ENCODE peak calls at places on chromosomes 13 and 19, in four cellular contexts. I, Q, R and J are unnamed samples.

GRCh38 chr19:16262618-16263017 is 62.0 kb upstream of the KLF2 start:
- DNase-seq in I (peak; percentile 71), Q (no peak), R (no peak), J (no peak)

GRCh38 chr13:91132786-91133185 is 214.7 kb upstream of the MIR17HG start:
- DNase-seq in I (no peak), Q (no peak), R (no peak), J (no peak)

GRCh38 chr13:38902551-38902950 is 88.1 kb downstream of the STOML3 start:
- DNase-seq in I (no peak), Q (no peak), R (no peak), J (no peak)

GRCh38 chr19:28497137-28497536 is 715.8 kb downstream of the UQCRFS1 start:
- DNase-seq in I (no peak), Q (no peak), R (no peak), J (no peak)

GRCh38 chr19:3790941-3791340 is 4.8 kb upstream of the MATK start:
- DNase-seq in I (no peak), Q (no peak), R (no peak), J (no peak)

GRCh38 chr19:7492142-7493055 is 3.6 kb upstream of the PEX11G start:
- DNase-seq in I (no peak), Q (peak; percentile 97), R (no peak), J (no peak)

GRCh38 chr13:70253834-70254233 is 145.6 kb upstream of the KLHL1 start:
- DNase-seq in I (no peak), Q (no peak), R (no peak), J (no peak)

GRCh38 chr19:48466571-48467325 is 2.4 kb upstream of the CYTH2 start:
- DNase-seq in I (no peak), Q (no peak), R (no peak), J (no peak)

GRCh38 chr19:5157186-5157585 is 183.4 kb downstream of the PTPRS start:
- DNase-seq in I (no peak), Q (no peak), R (no peak), J (no peak)

GRCh38 chr19:49851456-49852259 is 699 bp downstream of the PTOV1 start:
- DNase-seq in I (no peak), Q (no peak), R (no peak), J (no peak)

GRCh38 chr19:18206018-18206417 is 2.2 kb upstream of the RAB3A start:
- DNase-seq in I (no peak), Q (no peak), R (no peak), J (no peak)

GRCh38 chr19:34173145-34173956 is 1.0 kb downstream of the LSM14A start:
- DNase-seq in I (peak; percentile 69), Q (peak; percentile 37), R (peak; percentile 21), J (peak; percentile 11)

GRCh38 chr19:1223018-1223855 is 14.6 kb downstream of the CBARP start:
- DNase-seq in I (peak; percentile 61), Q (peak; percentile 45), R (peak; percentile 45), J (no peak)

GRCh38 chr13:95027638-95028037 is 273.6 kb downstream of the ABCC4 start:
- DNase-seq in I (no peak), Q (no peak), R (no peak), J (no peak)

GRCh38 chr13:100954430-100955361 is 280.1 kb upstream of the TMTC4 start:
- DNase-seq in I (no peak), Q (no peak), R (no peak), J (no peak)

GRCh38 chr13:99442273-99442895 is 58.9 kb upstream of the TM9SF2 start:
- DNase-seq in I (peak; percentile 35), Q (peak; percentile 68), R (peak; percentile 41), J (peak; percentile 50)

GRCh38 chr19:11092181-11092538 is 2.9 kb downstream of the LDLR start:
- DNase-seq in I (peak; percentile 62), Q (peak; percentile 25), R (peak; percentile 57), J (peak; percentile 45)

GRCh38 chr13:64704121-64704520 is 2526.0 kb downstream of the PCDH9 start:
- DNase-seq in I (no peak), Q (no peak), R (no peak), J (no peak)

GRCh38 chr13:32087955-32088747 is 56.6 kb downstream of the FRY start:
- DNase-seq in I (no peak), Q (no peak), R (no peak), J (no peak)

GRCh38 chr19:42254850-42255765 is at the start of gene ERF:
- DNase-seq in I (peak; percentile 98), Q (peak; percentile 87), R (peak; percentile 93), J (peak; percentile 95)

GRCh38 chr19:49271080-49271753 is 53.8 kb downstream of the SLC6A16 start:
- DNase-seq in I (no peak), Q (no peak), R (no peak), J (no peak)

GRCh38 chr19:2275588-2276428 is 6.2 kb downstream of the PEAK3 start:
- DNase-seq in I (no peak), Q (no peak), R (no peak), J (no peak)

GRCh38 chr19:2271516-2272103 is 10.4 kb downstream of the PEAK3 start:
- DNase-seq in I (no peak), Q (peak; percentile 41), R (no peak), J (no peak)

GRCh38 chr19:2274185-2274711 is 7.7 kb downstream of the PEAK3 start:
- DNase-seq in I (no peak), Q (no peak), R (no peak), J (no peak)

GRCh38 chr19:2274937-2275535 is 6.9 kb downstream of the PEAK3 start:
- DNase-seq in I (peak; percentile 68), Q (peak; percentile 83), R (peak; percentile 59), J (peak; percentile 42)

DNA sequence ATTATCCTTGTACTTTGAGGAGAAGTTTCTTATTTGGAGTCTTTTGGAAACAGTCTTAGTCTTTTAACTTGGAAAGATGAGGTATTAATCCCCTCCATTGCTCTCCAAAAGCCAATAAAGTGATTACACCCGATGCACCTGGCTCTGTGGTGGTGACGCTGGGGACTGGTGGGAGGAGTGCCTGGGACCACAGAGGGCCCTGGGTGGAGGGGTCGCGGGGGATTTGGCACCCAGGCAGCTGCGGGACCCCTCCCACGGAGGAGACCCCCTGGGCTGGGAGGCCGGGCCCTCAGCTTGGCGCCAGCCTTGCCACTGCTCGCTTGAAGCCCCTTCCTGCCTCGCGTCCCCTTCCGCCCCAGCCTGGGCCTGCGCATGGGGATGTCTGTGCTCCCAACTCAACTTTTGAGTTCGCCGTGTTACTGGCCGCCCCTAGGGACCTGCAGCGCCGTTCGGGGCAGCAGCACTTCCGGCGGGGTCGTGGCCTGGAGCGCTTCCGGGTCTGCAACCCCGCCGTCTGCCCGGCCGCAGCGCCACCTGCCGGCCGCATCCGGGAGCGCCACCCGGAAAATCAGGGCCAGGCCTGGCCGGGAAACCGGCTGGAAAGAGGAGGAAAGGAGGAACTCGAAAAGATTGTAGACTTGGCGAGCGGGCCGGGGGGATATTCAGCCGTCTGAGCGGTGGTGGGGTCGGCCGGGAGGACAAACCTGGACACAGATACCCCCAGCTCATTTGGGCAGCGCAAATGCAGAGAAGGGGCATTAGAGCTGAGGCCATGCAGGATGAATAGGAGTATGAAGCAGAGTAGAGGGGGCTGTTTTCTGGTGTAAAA is 8.4 kb downstream of the PEAK3 start:
- DNase-seq in I (peak; percentile 86), Q (peak; percentile 90), R (peak; percentile 83), J (peak; percentile 79)
- H3K27ac ChIP-seq in I (peak overlapping the region; percentile 57), Q (peak overlapping the region; percentile 97), R (peak overlapping the region; percentile 58), J (peak overlapping the region; percentile 85)

GRCh38 chr19:53553159-53553558 is 15.2 kb downstream of the ZNF331 start:
- DNase-seq in I (no peak), Q (no peak), R (no peak), J (no peak)
- H3K27ac ChIP-seq in I (no peak overlapping the region), Q (no peak overlapping the region), R (peak overlapping the region; percentile 97), J (peak overlapping the region; percentile 71)

DNA sequence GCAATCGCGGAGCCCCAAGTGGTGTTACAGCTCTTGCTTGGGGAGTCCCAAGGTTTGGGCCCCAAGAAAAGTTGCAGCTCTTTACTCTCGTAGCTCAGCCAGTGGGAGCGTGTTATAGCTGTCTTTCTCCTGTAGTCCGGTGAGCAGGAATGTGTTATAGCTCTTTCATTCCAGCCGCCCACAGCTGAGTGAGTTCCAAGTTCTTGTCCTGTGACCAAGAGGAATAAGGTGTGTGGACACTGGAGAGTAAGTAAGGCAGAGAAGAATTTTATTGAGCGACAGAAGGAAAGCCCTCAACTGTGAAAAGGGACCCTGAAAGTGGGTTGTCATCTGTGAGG is 1226.8 kb downstream of the SLITRK1 start:
- DNase-seq in I (no peak), Q (no peak), R (no peak), J (no peak)
- H3K27ac ChIP-seq in I (no peak overlapping the region), Q (no peak overlapping the region), R (no peak overlapping the region), J (no peak overlapping the region)

GRCh38 chr13:79417741-79418140 is 11.7 kb upstream of the RBM26 start:
- DNase-seq in I (no peak), Q (no peak), R (no peak), J (no peak)

GRCh38 chr13:79409828-79410227 is 3.8 kb upstream of the RBM26 start:
- DNase-seq in I (no peak), Q (no peak), R (no peak), J (no peak)

DNA sequence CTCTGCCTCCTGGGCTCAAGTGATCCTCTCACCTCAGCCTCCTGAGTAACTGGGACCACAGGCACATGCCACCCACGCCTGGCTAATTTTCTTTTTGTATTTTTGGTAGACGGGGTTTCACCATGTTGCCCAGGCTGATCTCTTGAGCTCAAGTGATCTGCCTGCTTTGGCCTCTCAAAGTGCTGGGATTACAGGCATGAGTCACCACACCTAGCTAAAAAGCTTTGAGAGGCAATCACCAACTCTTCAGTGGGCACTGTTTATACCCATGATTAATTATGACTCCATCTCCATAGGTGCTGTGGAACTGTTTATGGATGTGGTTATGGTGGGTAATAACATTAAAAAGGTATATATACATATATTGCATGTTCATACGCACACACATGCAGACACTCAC is 7.5 kb upstream of the RBM26 start:
- DNase-seq in I (no peak), Q (no peak), R (no peak), J (no peak)
- H3K27ac ChIP-seq in I (no peak overlapping the region), Q (no peak overlapping the region), R (no peak overlapping the region), J (no peak overlapping the region)

DNA sequence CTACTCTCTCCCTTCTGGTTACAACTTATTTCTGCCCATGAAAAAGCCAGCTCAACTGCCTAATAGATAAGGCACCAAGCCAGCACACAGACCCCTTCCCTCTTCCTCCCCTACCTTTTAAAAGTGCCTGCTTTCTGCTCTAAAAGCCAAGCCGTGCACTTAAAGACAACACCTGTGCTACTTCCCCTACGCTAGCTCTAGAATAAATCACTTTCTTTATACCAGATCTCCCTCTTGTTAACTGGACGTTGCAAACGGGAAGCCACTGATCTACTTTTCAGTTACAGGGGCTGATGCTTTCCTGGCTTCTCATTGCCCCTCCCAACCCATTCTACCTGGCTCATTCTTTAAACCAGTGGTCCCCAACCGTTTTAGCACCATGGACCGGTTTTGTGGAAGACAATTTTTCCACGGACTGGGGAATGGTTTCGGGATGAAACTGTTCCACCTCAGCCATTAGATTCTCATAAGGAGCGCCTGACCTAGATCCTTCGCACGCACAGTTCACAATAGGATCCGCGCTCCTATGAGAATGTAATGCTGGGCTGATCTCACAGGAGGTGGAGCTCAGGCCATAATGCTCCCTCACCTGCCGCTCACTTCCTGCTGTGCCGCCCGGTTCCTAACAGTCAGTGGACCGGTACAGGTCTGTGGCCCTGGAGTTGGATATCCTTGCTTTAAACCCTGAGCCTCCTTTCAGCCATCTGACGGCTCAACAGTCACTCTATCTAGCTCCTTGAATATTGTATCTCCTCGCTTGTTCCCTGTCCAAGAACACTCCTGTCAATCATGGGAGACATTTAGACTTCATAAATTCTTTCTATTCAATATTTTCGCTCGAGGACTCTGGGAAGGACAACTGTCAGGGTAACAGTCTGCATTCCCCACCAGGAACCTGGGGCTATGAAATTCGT is 839 bp upstream of the ZNF223 start:
- DNase-seq in I (peak; percentile 27), Q (peak; percentile 47), R (peak; percentile 28), J (no peak)
- H3K27ac ChIP-seq in I (peak overlapping the region; percentile 3), Q (peak overlapping the region; percentile 53), R (no peak overlapping the region), J (no peak overlapping the region)

GRCh38 chr13:21694831-21695230 is 24.0 kb downstream of the FGF9 start:
- DNase-seq in I (no peak), Q (no peak), R (no peak), J (no peak)
- H3K27ac ChIP-seq in I (no peak overlapping the region), Q (no peak overlapping the region), R (no peak overlapping the region), J (no peak overlapping the region)